ENCODE peak calls at places on chromosome 18, in four cellular contexts. I, U, A and L are unnamed samples.
A peak's percentile ranks its signal among the peaks of the same experiment; 100 is the strongest.

GRCh38 chr18:3966985-3967856 is 487.9 kb downstream of the DLGAP1 start:
- DNase-seq in I (no peak), U (peak; percentile 51), A (no peak), L (peak; percentile 77)

GRCh38 chr18:60910534-60910933 is 422.7 kb upstream of the CDH20 start:
- DNase-seq in I (no peak), U (no peak), A (no peak), L (no peak)

GRCh38 chr18:60936101-60936500 is 397.1 kb upstream of the CDH20 start:
- DNase-seq in I (no peak), U (no peak), A (no peak), L (no peak)

GRCh38 chr18:2237706-2238105 is 333.6 kb downstream of the METTL4 start:
- DNase-seq in I (no peak), U (no peak), A (no peak), L (no peak)

GRCh38 chr18:62157843-62158242 is 29.0 kb downstream of the PIGN start:
- DNase-seq in I (no peak), U (no peak), A (no peak), L (no peak)

GRCh38 chr18:49013961-49014604 is 63.3 kb upstream of the SMAD7 start:
- DNase-seq in I (no peak), U (no peak), A (no peak), L (no peak)

GRCh38 chr18:31562726-31563125 is 29.0 kb upstream of the TTR start:
- DNase-seq in I (no peak), U (no peak), A (no peak), L (peak; percentile 77)

GRCh38 chr18:68874361-68874760 is 76.5 kb downstream of the CCDC102B start:
- DNase-seq in I (no peak), U (no peak), A (no peak), L (no peak)

GRCh38 chr18:63850010-63850409 is 37.5 kb upstream of the SERPINB2 start:
- DNase-seq in I (no peak), U (peak; percentile 84), A (peak; percentile 21), L (no peak)

GRCh38 chr18:61602836-61603235 is 269.6 kb downstream of the CDH20 start:
- DNase-seq in I (no peak), U (peak; percentile 55), A (no peak), L (no peak)

GRCh38 chr18:8426401-8426800 is 182.8 kb upstream of the RAB12 start:
- DNase-seq in I (no peak), U (no peak), A (no peak), L (no peak)

GRCh38 chr18:57666818-57667497 is 45.3 kb upstream of the NARS1 start:
- DNase-seq in I (peak; percentile 34), U (peak; percentile 71), A (no peak), L (no peak)

GRCh38 chr18:48132993-48133674 is 202.7 kb upstream of the SMAD2 start:
- DNase-seq in I (no peak), U (peak; percentile 75), A (no peak), L (no peak)

GRCh38 chr18:79531386-79531785 is 135.7 kb downstream of the NFATC1 start:
- DNase-seq in I (no peak), U (no peak), A (no peak), L (no peak)

GRCh38 chr18:79529296-79529695 is 133.6 kb downstream of the NFATC1 start:
- DNase-seq in I (no peak), U (no peak), A (no peak), L (no peak)

GRCh38 chr18:79530821-79531220 is 135.1 kb downstream of the NFATC1 start:
- DNase-seq in I (no peak), U (no peak), A (no peak), L (no peak)

GRCh38 chr18:79528846-79529245 is 133.1 kb downstream of the NFATC1 start:
- DNase-seq in I (peak; percentile 15), U (peak; percentile 18), A (peak; percentile 36), L (no peak)

DNA sequence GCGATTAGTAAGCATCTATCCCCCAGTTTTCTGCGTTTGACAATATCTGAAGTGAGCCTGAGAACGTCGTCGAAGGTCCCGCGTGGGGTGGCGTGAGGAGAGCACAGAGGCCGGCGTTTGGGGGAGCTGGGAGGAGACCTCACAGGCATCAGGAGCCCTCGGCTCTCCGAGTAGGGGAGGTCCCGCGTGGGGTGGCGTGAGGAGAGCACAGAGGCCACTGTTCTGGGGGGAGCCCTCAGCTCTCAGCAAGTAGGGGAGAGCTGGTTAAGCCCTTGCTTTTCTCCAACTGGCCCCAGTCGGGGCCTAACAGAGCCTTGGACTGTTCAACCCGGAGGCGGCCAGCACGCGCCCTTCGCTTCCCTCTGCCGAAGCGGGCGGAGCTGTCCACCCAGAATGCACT is 134.3 kb downstream of the NFATC1 start:
- DNase-seq in I (no peak), U (no peak), A (no peak), L (no peak)
- TF ChIP-seq CTCF in I (no peak), U (no peak), A (no peak), L (no peak)

GRCh38 chr18:80170395-80171094 is 61.5 kb downstream of the ADNP2 start:
- DNase-seq in I (no peak), U (no peak), A (no peak), L (no peak)

GRCh38 chr18:80173060-80173459 is 64.0 kb downstream of the ADNP2 start:
- DNase-seq in I (no peak), U (no peak), A (no peak), L (no peak)

GRCh38 chr18:80169607-80170006 is 60.5 kb downstream of the ADNP2 start:
- DNase-seq in I (no peak), U (peak; percentile 40), A (no peak), L (no peak)

GRCh38 chr18:80172056-80172455 is 63.0 kb downstream of the ADNP2 start:
- DNase-seq in I (no peak), U (peak; percentile 50), A (no peak), L (no peak)

DNA sequence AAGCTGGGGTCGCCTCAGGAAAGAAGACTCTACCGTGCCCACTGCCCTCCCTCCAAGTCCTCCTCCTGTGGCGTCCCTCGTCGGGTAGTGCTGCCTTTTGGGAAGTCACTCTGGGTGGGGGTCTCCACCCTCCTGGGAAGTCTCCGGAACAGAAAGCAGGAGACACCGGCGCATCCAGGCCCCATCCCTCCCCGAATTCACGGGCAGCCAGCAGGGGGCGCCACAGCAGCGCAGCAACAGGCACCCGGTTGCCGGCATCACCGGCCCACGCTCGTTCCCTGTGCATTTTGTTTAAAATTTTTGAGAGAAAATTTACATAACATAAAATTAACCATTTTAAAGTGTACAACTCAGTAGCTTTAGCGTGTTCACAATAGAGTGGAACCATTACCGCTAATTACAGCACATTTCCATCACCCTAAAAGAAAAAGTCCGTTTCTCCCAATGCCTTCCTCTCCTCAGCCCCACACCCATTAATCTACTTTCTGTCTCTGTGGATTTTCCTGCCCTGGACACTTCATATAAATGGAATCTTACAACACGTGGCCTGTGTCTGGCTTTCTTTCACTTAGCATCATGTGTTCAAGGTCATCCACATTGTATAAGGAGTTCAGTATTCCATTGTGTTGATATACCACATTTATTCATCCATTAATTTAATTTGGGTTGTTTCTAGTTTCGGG is 62.3 kb downstream of the ADNP2 start:
- DNase-seq in I (peak; percentile 24), U (peak; percentile 54), A (no peak), L (no peak)
- H3K4me3 ChIP-seq in I (peak overlapping the region; percentile 27), U (no peak overlapping the region), A (no peak overlapping the region), L (no peak overlapping the region)

GRCh38 chr18:27616324-27616723 is 431.2 kb upstream of the CHST9 start:
- DNase-seq in I (no peak), U (no peak), A (no peak), L (no peak)
- TF ChIP-seq CTCF in I (no peak), U (no peak), A (no peak), L (no peak)

GRCh38 chr18:51107594-51108305 is 77.7 kb downstream of the SMAD4 start:
- DNase-seq in I (no peak), U (peak; percentile 54), A (no peak), L (no peak)

GRCh38 chr18:51108330-51108729 is 78.3 kb downstream of the SMAD4 start:
- DNase-seq in I (no peak), U (no peak), A (no peak), L (no peak)

GRCh38 chr18:51107082-51107481 is 77.1 kb downstream of the SMAD4 start:
- DNase-seq in I (no peak), U (no peak), A (no peak), L (no peak)

DNA sequence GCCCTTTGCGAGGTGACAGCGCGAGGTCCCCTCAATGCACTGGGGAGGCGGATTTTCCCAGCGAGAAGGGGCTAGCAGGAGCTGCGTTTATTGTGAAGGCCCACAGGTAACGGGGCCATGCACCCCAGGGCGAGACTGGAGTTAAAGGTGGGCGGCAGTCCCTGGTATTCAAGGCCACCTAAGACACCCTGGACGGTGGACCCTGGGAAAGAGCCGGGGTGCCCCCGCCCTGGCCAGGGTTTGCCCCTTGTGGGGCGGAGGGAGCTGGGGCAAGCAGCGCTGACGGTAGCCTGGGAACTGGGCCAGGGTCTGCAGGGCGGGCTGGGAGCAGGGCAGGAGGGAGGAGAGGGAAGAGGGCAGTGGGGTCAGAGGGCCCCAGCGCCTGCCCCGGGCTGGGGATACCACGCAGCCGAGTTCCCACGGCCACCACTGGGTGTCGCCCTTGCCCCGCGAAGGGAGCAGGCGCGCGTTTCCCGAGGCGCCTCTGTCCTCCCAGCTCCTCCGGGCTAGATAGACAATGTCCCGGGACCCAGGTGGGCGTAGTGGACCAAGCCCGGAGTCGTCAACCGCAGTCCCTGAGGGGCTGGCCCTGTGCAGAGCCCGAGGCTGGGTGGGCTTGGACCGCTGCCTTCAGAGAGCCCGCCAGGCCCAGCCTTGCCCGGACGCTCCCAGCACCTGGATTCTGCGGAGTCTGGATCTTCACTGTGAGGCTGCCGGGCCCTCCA is 80.2 kb downstream of the SMAD4 start:
- DNase-seq in I (no peak), U (peak; percentile 50), A (no peak), L (no peak)
- H3K4me3 ChIP-seq in I (no peak overlapping the region), U (peak overlapping the region; percentile 25), A (no peak overlapping the region), L (no peak overlapping the region)

GRCh38 chr18:9449987-9450386 is 25.3 kb upstream of the RALBP1 start:
- DNase-seq in I (no peak), U (no peak), A (no peak), L (no peak)

GRCh38 chr18:9453273-9453672 is 22.0 kb upstream of the RALBP1 start:
- DNase-seq in I (no peak), U (peak; percentile 31), A (no peak), L (no peak)

GRCh38 chr18:9454061-9454703 is 21.1 kb upstream of the RALBP1 start:
- DNase-seq in I (no peak), U (peak; percentile 80), A (no peak), L (no peak)

GRCh38 chr18:9455718-9456511 is 19.4 kb upstream of the RALBP1 start:
- DNase-seq in I (no peak), U (peak; percentile 37), A (no peak), L (no peak)
- TF ChIP-seq CTCF in I (no peak), U (no peak), A (no peak), L (no peak)

GRCh38 chr18:35050004-35050623 is 8.9 kb downstream of the MAPRE2 start:
- DNase-seq in I (no peak), U (no peak), A (no peak), L (no peak)
- H3K4me3 ChIP-seq in I (no peak overlapping the region), U (no peak overlapping the region), A (no peak overlapping the region), L (no peak overlapping the region)

GRCh38 chr18:28176933-28177827 is at the start of gene CDH2:
- DNase-seq in I (peak; percentile 57), U (peak; percentile 55), A (peak; percentile 74), L (peak; percentile 80)
- TF ChIP-seq CTCF in I (peak; percentile 29), U (no peak), A (no peak), L (peak; percentile 24)

GRCh38 chr18:54220406-54220805 is 4.1 kb downstream of the MBD2 start:
- DNase-seq in I (no peak), U (no peak), A (no peak), L (no peak)

GRCh38 chr18:54215069-54215468 is 9.4 kb downstream of the MBD2 start:
- DNase-seq in I (peak; percentile 46), U (no peak), A (no peak), L (no peak)

GRCh38 chr18:54222922-54223567 is 1.4 kb downstream of the MBD2 start:
- DNase-seq in I (no peak), U (peak; percentile 70), A (no peak), L (no peak)

GRCh38 chr18:54217624-54218023 is 6.8 kb downstream of the MBD2 start:
- DNase-seq in I (no peak), U (no peak), A (no peak), L (no peak)

GRCh38 chr18:54218299-54218698 is 6.2 kb downstream of the MBD2 start:
- DNase-seq in I (no peak), U (no peak), A (no peak), L (no peak)
- H3K4me3 ChIP-seq in I (no peak overlapping the region), U (no peak overlapping the region), A (no peak overlapping the region), L (no peak overlapping the region)